ENCODE peak calls at places on chromosomes 7 and 10, in eight cellular contexts. One of them, this sample, is unnamed.

GRCh38 chr10:104281694-104282093 is 12.7 kb downstream of the GSTO2 start:
- DNase-seq in nephron progenitor cell: no peak
- DNase-seq in NB4: no peak
- DNase-seq in gastrocnemius medialis: no peak
- DNase-seq in right lobe of liver: no peak
- DNase-seq in PC-3: no peak
- DNase-seq in BJ: no peak
- DNase-seq in heart left ventricle: no peak
- DNase-seq in this sample: no peak

GRCh38 chr7:5012985-5013384 is 32.7 kb upstream of the RBAK start:
- DNase-seq in nephron progenitor cell: no peak
- DNase-seq in NB4: no peak
- DNase-seq in gastrocnemius medialis: no peak
- DNase-seq in right lobe of liver: no peak
- DNase-seq in PC-3: no peak
- DNase-seq in BJ: no peak
- DNase-seq in heart left ventricle: no peak
- DNase-seq in this sample: peak

GRCh38 chr7:146359181-146359580 is 242.6 kb downstream of the CNTNAP2 start:
- DNase-seq in nephron progenitor cell: no peak
- DNase-seq in NB4: no peak
- DNase-seq in gastrocnemius medialis: no peak
- DNase-seq in right lobe of liver: no peak
- DNase-seq in PC-3: no peak
- DNase-seq in BJ: no peak
- DNase-seq in heart left ventricle: no peak
- DNase-seq in this sample: no peak

GRCh38 chr10:104332243-104333036 is 5.8 kb downstream of the ITPRIP start:
- DNase-seq in nephron progenitor cell: no peak
- DNase-seq in NB4: no peak
- DNase-seq in gastrocnemius medialis: no peak
- DNase-seq in right lobe of liver: no peak
- DNase-seq in PC-3: no peak
- DNase-seq in BJ: no peak
- DNase-seq in heart left ventricle: no peak
- DNase-seq in this sample: no peak

GRCh38 chr10:119245272-119245671 is 37.9 kb downstream of the GRK5 start:
- DNase-seq in nephron progenitor cell: no peak
- DNase-seq in NB4: no peak
- DNase-seq in gastrocnemius medialis: no peak
- DNase-seq in right lobe of liver: no peak
- DNase-seq in PC-3: peak
- DNase-seq in BJ: no peak
- DNase-seq in heart left ventricle: no peak
- DNase-seq in this sample: no peak

GRCh38 chr7:148905093-148905666 is 21.1 kb upstream of the EZH2 start:
- DNase-seq in nephron progenitor cell: no peak
- DNase-seq in NB4: no peak
- DNase-seq in gastrocnemius medialis: no peak
- DNase-seq in right lobe of liver: no peak
- DNase-seq in PC-3: no peak
- DNase-seq in BJ: no peak
- DNase-seq in heart left ventricle: no peak
- DNase-seq in this sample: peak

GRCh38 chr10:60101821-60102220 is 195.5 kb upstream of the CCDC6 start:
- DNase-seq in nephron progenitor cell: no peak
- DNase-seq in NB4: no peak
- DNase-seq in gastrocnemius medialis: no peak
- DNase-seq in right lobe of liver: no peak
- DNase-seq in PC-3: peak
- DNase-seq in BJ: no peak
- DNase-seq in heart left ventricle: no peak
- DNase-seq in this sample: no peak

GRCh38 chr7:29281782-29282541 is 87.4 kb downstream of the CHN2 start:
- DNase-seq in nephron progenitor cell: peak
- DNase-seq in NB4: no peak
- DNase-seq in gastrocnemius medialis: no peak
- DNase-seq in right lobe of liver: no peak
- DNase-seq in PC-3: no peak
- DNase-seq in BJ: no peak
- DNase-seq in heart left ventricle: no peak
- DNase-seq in this sample: no peak

GRCh38 chr7:50696810-50697582 is 85.7 kb downstream of the GRB10 start:
- DNase-seq in nephron progenitor cell: no peak
- DNase-seq in NB4: peak
- DNase-seq in gastrocnemius medialis: no peak
- DNase-seq in right lobe of liver: no peak
- DNase-seq in PC-3: peak
- DNase-seq in BJ: no peak
- DNase-seq in heart left ventricle: no peak
- DNase-seq in this sample: no peak

GRCh38 chr10:87864497-87865059 is 1.2 kb downstream of the PTEN start:
- DNase-seq in nephron progenitor cell: no peak
- DNase-seq in NB4: peak
- DNase-seq in gastrocnemius medialis: no peak
- DNase-seq in right lobe of liver: no peak
- DNase-seq in PC-3: no peak
- DNase-seq in BJ: no peak
- DNase-seq in heart left ventricle: no peak
- DNase-seq in this sample: no peak

GRCh38 chr7:22858640-22859561 is 36.3 kb upstream of the TOMM7 start:
- DNase-seq in nephron progenitor cell: no peak
- DNase-seq in NB4: peak
- DNase-seq in gastrocnemius medialis: no peak
- DNase-seq in right lobe of liver: no peak
- DNase-seq in PC-3: peak
- DNase-seq in BJ: peak
- DNase-seq in heart left ventricle: no peak
- DNase-seq in this sample: no peak

GRCh38 chr7:67604461-67605386 is 608.1 kb downstream of the TYW1 start:
- DNase-seq in nephron progenitor cell: no peak
- DNase-seq in NB4: no peak
- DNase-seq in gastrocnemius medialis: no peak
- DNase-seq in right lobe of liver: no peak
- DNase-seq in PC-3: no peak
- DNase-seq in BJ: no peak
- DNase-seq in heart left ventricle: no peak
- DNase-seq in this sample: no peak

GRCh38 chr7:114527589-114527988 is 113.0 kb downstream of the FOXP2 start:
- DNase-seq in nephron progenitor cell: no peak
- DNase-seq in NB4: no peak
- DNase-seq in gastrocnemius medialis: no peak
- DNase-seq in right lobe of liver: no peak
- DNase-seq in PC-3: no peak
- DNase-seq in BJ: no peak
- DNase-seq in heart left ventricle: no peak
- DNase-seq in this sample: no peak

GRCh38 chr10:25896421-25896820 is 37.6 kb upstream of the MYO3A start:
- DNase-seq in nephron progenitor cell: no peak
- DNase-seq in NB4: no peak
- DNase-seq in gastrocnemius medialis: no peak
- DNase-seq in right lobe of liver: no peak
- DNase-seq in PC-3: no peak
- DNase-seq in BJ: no peak
- DNase-seq in heart left ventricle: no peak
- DNase-seq in this sample: no peak

GRCh38 chr10:113007821-113008220 is 57.8 kb downstream of the TCF7L2 start:
- DNase-seq in nephron progenitor cell: no peak
- DNase-seq in NB4: peak
- DNase-seq in gastrocnemius medialis: no peak
- DNase-seq in right lobe of liver: no peak
- DNase-seq in PC-3: no peak
- DNase-seq in BJ: no peak
- DNase-seq in heart left ventricle: no peak
- DNase-seq in this sample: no peak

GRCh38 chr7:139860090-139860773 is 31.2 kb downstream of the TBXAS1 start:
- DNase-seq in nephron progenitor cell: no peak
- DNase-seq in NB4: peak
- DNase-seq in gastrocnemius medialis: peak
- DNase-seq in right lobe of liver: no peak
- DNase-seq in PC-3: no peak
- DNase-seq in BJ: no peak
- DNase-seq in heart left ventricle: peak
- DNase-seq in this sample: peak

GRCh38 chr7:47231081-47231480 is 350.8 kb downstream of the TNS3 start:
- DNase-seq in nephron progenitor cell: no peak
- DNase-seq in NB4: no peak
- DNase-seq in gastrocnemius medialis: no peak
- DNase-seq in right lobe of liver: no peak
- DNase-seq in PC-3: no peak
- DNase-seq in BJ: no peak
- DNase-seq in heart left ventricle: no peak
- DNase-seq in this sample: no peak

GRCh38 chr7:47233996-47234395 is 347.9 kb downstream of the TNS3 start:
- DNase-seq in nephron progenitor cell: no peak
- DNase-seq in NB4: no peak
- DNase-seq in gastrocnemius medialis: no peak
- DNase-seq in right lobe of liver: no peak
- DNase-seq in PC-3: no peak
- DNase-seq in BJ: no peak
- DNase-seq in heart left ventricle: no peak
- DNase-seq in this sample: no peak

GRCh38 chr7:47231627-47232026 is 350.3 kb downstream of the TNS3 start:
- DNase-seq in nephron progenitor cell: no peak
- DNase-seq in NB4: no peak
- DNase-seq in gastrocnemius medialis: no peak
- DNase-seq in right lobe of liver: no peak
- DNase-seq in PC-3: no peak
- DNase-seq in BJ: no peak
- DNase-seq in heart left ventricle: no peak
- DNase-seq in this sample: no peak

GRCh38 chr7:47236480-47237208 is 345.3 kb downstream of the TNS3 start:
- DNase-seq in nephron progenitor cell: no peak
- DNase-seq in NB4: no peak
- DNase-seq in gastrocnemius medialis: no peak
- DNase-seq in right lobe of liver: no peak
- DNase-seq in PC-3: no peak
- DNase-seq in BJ: no peak
- DNase-seq in heart left ventricle: no peak
- DNase-seq in this sample: no peak

GRCh38 chr7:47232751-47233412 is 349.0 kb downstream of the TNS3 start:
- DNase-seq in nephron progenitor cell: no peak
- DNase-seq in NB4: peak
- DNase-seq in gastrocnemius medialis: no peak
- DNase-seq in right lobe of liver: no peak
- DNase-seq in PC-3: peak
- DNase-seq in BJ: no peak
- DNase-seq in heart left ventricle: no peak
- DNase-seq in this sample: no peak
- TF ChIP-seq CTCF in nephron progenitor cell: no peak
- TF ChIP-seq CTCF in NB4: no peak
- TF ChIP-seq CTCF in gastrocnemius medialis: no peak
- TF ChIP-seq CTCF in right lobe of liver: peak
- TF ChIP-seq CTCF in PC-3: peak
- TF ChIP-seq CTCF in BJ: no peak
- TF ChIP-seq CTCF in heart left ventricle: peak
- TF ChIP-seq CTCF in this sample: peak

GRCh38 chr7:144027070-144027469 is 21.7 kb upstream of the OR2A5 start:
- DNase-seq in nephron progenitor cell: no peak
- DNase-seq in NB4: peak
- DNase-seq in gastrocnemius medialis: no peak
- DNase-seq in right lobe of liver: no peak
- DNase-seq in PC-3: peak
- DNase-seq in BJ: no peak
- DNase-seq in heart left ventricle: no peak
- DNase-seq in this sample: no peak
- TF ChIP-seq CTCF in nephron progenitor cell: peak
- TF ChIP-seq CTCF in NB4: no peak
- TF ChIP-seq CTCF in gastrocnemius medialis: peak
- TF ChIP-seq CTCF in right lobe of liver: peak
- TF ChIP-seq CTCF in PC-3: peak
- TF ChIP-seq CTCF in BJ: peak
- TF ChIP-seq CTCF in heart left ventricle: peak
- TF ChIP-seq CTCF in this sample: peak

DNA sequence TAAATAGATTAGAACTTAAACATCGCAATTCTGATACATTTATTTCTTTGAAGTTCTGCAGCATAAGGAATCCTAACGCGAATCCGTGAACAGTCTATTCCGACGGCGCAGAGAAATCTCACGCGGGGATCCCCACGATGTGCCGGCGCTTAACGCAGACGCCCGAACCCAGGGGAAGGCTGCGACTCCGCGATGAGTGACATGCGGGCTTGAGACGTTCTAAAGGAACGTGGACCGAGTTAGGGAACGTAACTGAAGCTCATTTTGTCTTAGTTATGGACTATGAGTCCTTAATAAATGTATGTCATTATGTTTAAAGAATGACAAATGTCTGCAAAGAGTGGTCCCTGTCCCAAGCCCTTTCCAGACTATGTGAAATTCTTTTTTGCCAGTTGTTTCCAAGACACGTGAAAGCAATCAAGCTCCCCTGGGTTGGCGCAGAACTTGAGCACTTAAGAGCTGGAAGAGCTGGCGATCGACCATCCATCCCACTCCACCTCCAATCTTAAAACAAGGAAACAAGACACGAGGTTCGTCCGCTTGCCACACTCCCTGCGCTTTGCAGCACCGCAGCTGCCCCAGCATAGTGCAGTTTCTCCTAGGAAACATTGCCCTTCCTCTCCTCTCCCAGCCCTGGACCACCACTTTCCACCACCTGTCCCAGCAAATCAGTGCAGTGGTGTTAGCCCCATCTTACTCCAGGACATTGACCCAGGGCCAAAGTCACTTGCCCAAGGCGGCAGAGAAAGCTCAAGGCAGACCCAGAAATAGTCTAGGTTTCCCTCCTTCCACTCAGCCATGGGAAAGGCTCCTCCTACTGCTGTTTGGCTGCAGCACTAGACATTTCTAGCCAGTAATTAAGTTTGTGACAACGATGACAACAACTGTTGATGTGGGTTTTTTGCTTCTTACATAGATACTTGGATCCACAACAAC is 1.2 kb upstream of the PARD3 start:
- DNase-seq in nephron progenitor cell: peak
- DNase-seq in NB4: peak
- DNase-seq in gastrocnemius medialis: no peak
- DNase-seq in right lobe of liver: no peak
- DNase-seq in PC-3: peak
- DNase-seq in BJ: no peak
- DNase-seq in heart left ventricle: no peak
- DNase-seq in this sample: no peak
- TF ChIP-seq CTCF in nephron progenitor cell: no peak
- TF ChIP-seq CTCF in NB4: no peak
- TF ChIP-seq CTCF in gastrocnemius medialis: no peak
- TF ChIP-seq CTCF in right lobe of liver: peak
- TF ChIP-seq CTCF in PC-3: peak
- TF ChIP-seq CTCF in BJ: peak
- TF ChIP-seq CTCF in heart left ventricle: no peak
- TF ChIP-seq CTCF in this sample: peak

DNA sequence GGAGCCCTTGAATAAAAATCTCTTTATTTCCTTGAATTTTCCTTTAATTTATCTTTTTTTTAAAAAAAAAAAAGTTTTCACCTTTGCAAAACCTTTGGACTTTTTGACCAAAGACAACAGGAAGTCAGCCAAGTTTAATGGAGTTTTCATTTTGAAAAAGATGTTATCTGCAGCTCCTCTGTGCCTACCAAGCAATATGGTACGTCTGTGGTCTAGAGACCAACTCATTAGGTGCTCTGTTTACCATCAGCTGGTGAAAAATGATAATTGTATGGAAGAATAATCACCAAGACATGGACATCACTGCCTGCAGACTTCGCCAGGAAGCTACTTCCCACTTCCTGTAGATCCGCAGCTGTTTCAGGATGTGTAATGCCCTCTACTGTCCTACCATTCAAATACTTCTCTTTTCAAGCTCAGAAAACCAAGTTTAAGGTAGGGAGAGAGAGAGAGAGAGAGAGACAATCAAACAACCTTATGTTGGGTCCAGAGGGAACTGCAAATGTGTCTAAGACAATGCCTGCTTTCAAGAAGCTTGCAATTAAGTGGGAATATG is 18.7 kb downstream of the PLXNA4 start:
- DNase-seq in nephron progenitor cell: no peak
- DNase-seq in NB4: peak
- DNase-seq in gastrocnemius medialis: no peak
- DNase-seq in right lobe of liver: no peak
- DNase-seq in PC-3: peak
- DNase-seq in BJ: no peak
- DNase-seq in heart left ventricle: no peak
- DNase-seq in this sample: no peak
- TF ChIP-seq CTCF in nephron progenitor cell: no peak
- TF ChIP-seq CTCF in NB4: peak
- TF ChIP-seq CTCF in gastrocnemius medialis: no peak
- TF ChIP-seq CTCF in right lobe of liver: peak
- TF ChIP-seq CTCF in PC-3: peak
- TF ChIP-seq CTCF in BJ: no peak
- TF ChIP-seq CTCF in heart left ventricle: peak
- TF ChIP-seq CTCF in this sample: peak

This sample was measured in osteocyte.